ENCODE peak calls at places on chromosomes 16 and 17, in seven cellular contexts. E, X, M, H, V, D and G are unnamed samples.

GRCh38 chr17:10162034-10162433 is 36.4 kb downstream of the GAS7 start:
- DNase-seq in E (no peak), X (no peak), M (no peak), H (no peak), V (no peak), D (no peak), G (peak; percentile 24)

GRCh38 chr17:77228224-77229215 is 87.8 kb downstream of the SEC14L1 start:
- DNase-seq in E (no peak), X (no peak), M (no peak), H (no peak), V (no peak), D (no peak), G (no peak)

GRCh38 chr17:62618647-62619412 is 8.6 kb upstream of the MRC2 start:
- DNase-seq in E (no peak), X (no peak), M (no peak), H (no peak), V (no peak), D (peak; percentile 61), G (no peak)

GRCh38 chr16:83356986-83357385 is 450.8 kb upstream of the HSBP1 start:
- DNase-seq in E (no peak), X (no peak), M (no peak), H (no peak), V (no peak), D (no peak), G (no peak)

GRCh38 chr17:13587487-13588338 is 14.0 kb downstream of the HS3ST3A1 start:
- DNase-seq in E (no peak), X (peak; percentile 56), M (no peak), H (no peak), V (no peak), D (no peak), G (peak; percentile 28)

GRCh38 chr16:73262931-73263330 is 215.0 kb upstream of the ZFHX3 start:
- DNase-seq in E (no peak), X (no peak), M (no peak), H (no peak), V (no peak), D (no peak), G (no peak)

GRCh38 chr16:88558457-88559442 is 11.5 kb upstream of the ZC3H18 start:
- DNase-seq in E (peak; percentile 31), X (peak; percentile 56), M (peak; percentile 74), H (no peak), V (no peak), D (peak; percentile 89), G (peak; percentile 56)

GRCh38 chr16:75385507-75386152 is 47.7 kb downstream of the CFDP1 start:
- DNase-seq in E (no peak), X (peak; percentile 55), M (peak; percentile 94), H (no peak), V (no peak), D (no peak), G (peak; percentile 65)

GRCh38 chr17:61221597-61222471 is 177.8 kb upstream of the TBX2 start:
- DNase-seq in E (no peak), X (no peak), M (no peak), H (no peak), V (no peak), D (no peak), G (no peak)

GRCh38 chr17:44628234-44629188 is 27.8 kb upstream of the MEIOC start:
- DNase-seq in E (peak; percentile 61), X (no peak), M (no peak), H (no peak), V (no peak), D (peak; percentile 54), G (no peak)

GRCh38 chr16:84667600-84668309 is 19.4 kb downstream of the KLHL36 start:
- DNase-seq in E (no peak), X (no peak), M (no peak), H (no peak), V (no peak), D (no peak), G (no peak)

GRCh38 chr16:80802902-80803301 is 1.5 kb downstream of the CDYL2 start:
- DNase-seq in E (no peak), X (no peak), M (no peak), H (no peak), V (no peak), D (peak; percentile 16), G (no peak)

GRCh38 chr17:2690165-2691068 is 21.1 kb downstream of the CLUH start:
- DNase-seq in E (no peak), X (no peak), M (no peak), H (no peak), V (peak; percentile 10), D (no peak), G (peak; percentile 9)

GRCh38 chr16:79769320-79770243 is 169.0 kb upstream of the MAF start:
- DNase-seq in E (no peak), X (no peak), M (no peak), H (no peak), V (no peak), D (no peak), G (no peak)

GRCh38 chr16:10862432-10862831 is 14.6 kb upstream of the CIITA start:
- DNase-seq in E (no peak), X (peak; percentile 57), M (peak; percentile 64), H (no peak), V (no peak), D (peak; percentile 42), G (peak; percentile 35)

GRCh38 chr17:31825961-31826691 is 32.9 kb downstream of the COPRS start:
- DNase-seq in E (no peak), X (no peak), M (peak; percentile 67), H (no peak), V (no peak), D (peak; percentile 48), G (no peak)

GRCh38 chr16:59047114-59047513 is 313.0 kb upstream of the GOT2 start:
- DNase-seq in E (no peak), X (no peak), M (no peak), H (no peak), V (no peak), D (no peak), G (no peak)

GRCh38 chr17:45143101-45143670 is 5.1 kb upstream of the HEXIM1 start:
- DNase-seq in E (no peak), X (no peak), M (no peak), H (no peak), V (no peak), D (no peak), G (no peak)

GRCh38 chr17:69448431-69449102 is 34.1 kb downstream of the MAP2K6 start:
- DNase-seq in E (no peak), X (no peak), M (no peak), H (no peak), V (no peak), D (peak; percentile 68), G (no peak)

GRCh38 chr17:76193616-76194015 is 46.7 kb downstream of the RNF157 start:
- DNase-seq in E (peak; percentile 36), X (no peak), M (no peak), H (no peak), V (no peak), D (no peak), G (no peak)

GRCh38 chr16:71288890-71289731 is at the start of gene CMTR2:
- DNase-seq in E (peak; percentile 89), X (peak; percentile 99), M (peak; percentile 97), H (peak; percentile 85), V (peak; percentile 80), D (peak; percentile 98), G (peak; percentile 99)

GRCh38 chr16:82979406-82980111 is 352.8 kb downstream of the CDH13 start:
- DNase-seq in E (no peak), X (no peak), M (no peak), H (no peak), V (no peak), D (no peak), G (no peak)

GRCh38 chr16:23504076-23504452 is 6.2 kb downstream of the GGA2 start:
- DNase-seq in E (no peak), X (peak; percentile 63), M (peak; percentile 70), H (no peak), V (no peak), D (peak; percentile 50), G (peak; percentile 75)

GRCh38 chr16:28258571-28258970 is 33.8 kb upstream of the SBK1 start:
- DNase-seq in E (no peak), X (peak; percentile 40), M (peak; percentile 8), H (no peak), V (no peak), D (peak; percentile 83), G (peak; percentile 46)

GRCh38 chr17:6796887-6797490 is 21.0 kb downstream of the FBXO39 start:
- DNase-seq in E (no peak), X (peak; percentile 27), M (peak; percentile 76), H (no peak), V (no peak), D (no peak), G (no peak)

GRCh38 chr16:83350466-83350865 is 457.3 kb upstream of the HSBP1 start:
- DNase-seq in E (no peak), X (no peak), M (no peak), H (no peak), V (no peak), D (no peak), G (no peak)

GRCh38 chr17:1574697-1575471 is 12.3 kb upstream of the PITPNA start:
- DNase-seq in E (no peak), X (no peak), M (no peak), H (no peak), V (no peak), D (no peak), G (no peak)

GRCh38 chr17:64155751-64156544 is 26.0 kb upstream of the ERN1 start:
- DNase-seq in E (no peak), X (no peak), M (peak; percentile 58), H (no peak), V (no peak), D (peak; percentile 83), G (no peak)

GRCh38 chr16:4509420-4509819 is 29.2 kb downstream of the CDIP1 start:
- DNase-seq in E (no peak), X (no peak), M (no peak), H (no peak), V (no peak), D (no peak), G (no peak)

GRCh38 chr17:48625502-48626201 is 506 bp downstream of the HOXB9 start:
- DNase-seq in E (peak; percentile 78), X (peak; percentile 66), M (no peak), H (no peak), V (no peak), D (no peak), G (peak; percentile 82)